ENCODE peak calls at places on chromosomes 5 and 9, in ten cellular contexts. I is neural crest cell, P is fibroblast of villous mesenchyme, B is AG09319, R is lower lobe of right lung, G is WERI-Rb-1, C is H9, W is fibroblast of mammary gland, Q is mesothelial cell of epicardium, M is body of pancreas. O is an unnamed sample.

GRCh38 chr5:172944741-172945140 is 14.5 kb upstream of the RPL26L1 start:
- DNase-seq in B (no peak), G (no peak), M (no peak), P (no peak), C (no peak), I (no peak), W (no peak), R (no peak), Q (no peak), O (no peak)

GRCh38 chr9:35705372-35705771 is 15.6 kb upstream of the TPM2 start:
- DNase-seq in G (no peak), M (no peak), R (no peak), I (no peak), C (no peak), Q (no peak), W (no peak), B (no peak), P (no peak), O (no peak)

GRCh38 chr5:24633705-24634325 is 11.0 kb downstream of the CDH10 start:
- DNase-seq in I (peak), P (peak), B (no peak), R (no peak), C (no peak), G (no peak), W (peak), Q (no peak), M (peak), O (no peak)

GRCh38 chr5:84764227-84764626 is 379.5 kb upstream of the EDIL3 start:
- DNase-seq in G (peak), Q (no peak), B (no peak), C (no peak), R (no peak), P (no peak), M (no peak), I (no peak), W (no peak), O (no peak)

GRCh38 chr9:85502815-85503643 is 238.7 kb downstream of the AGTPBP1 start:
- DNase-seq in M (no peak), R (no peak), I (no peak), P (no peak), W (no peak), Q (no peak), B (no peak), G (no peak), C (no peak), O (no peak)

GRCh38 chr5:24065786-24066185 is 558.4 kb downstream of the PRDM9 start:
- DNase-seq in Q (no peak), C (no peak), I (no peak), G (no peak), B (no peak), W (no peak), R (no peak), M (no peak), P (no peak), O (no peak)

GRCh38 chr5:41636605-41637004 is 126.2 kb upstream of the PLCXD3 start:
- DNase-seq in W (peak), B (no peak), P (peak), Q (no peak), C (peak), M (peak), G (peak), R (no peak), I (peak), O (peak)

GRCh38 chr9:136564379-136564988 is 18.6 kb upstream of the NOTCH1 start:
- DNase-seq in Q (no peak), M (peak), P (peak), C (no peak), R (peak), W (peak), G (no peak), B (no peak), I (no peak), O (no peak)

GRCh38 chr9:111897831-111898144 is 1.2 kb downstream of the UGCG start:
- DNase-seq in R (no peak), Q (no peak), C (no peak), B (no peak), M (no peak), P (peak), G (no peak), W (peak), I (no peak), O (no peak)

GRCh38 chr9:23342296-23342695 is 483.7 kb downstream of the ELAVL2 start:
- DNase-seq in W (peak), B (no peak), R (no peak), Q (no peak), I (no peak), C (no peak), M (peak), G (no peak), P (peak), O (no peak)

GRCh38 chr5:87147441-87147840 is 120.2 kb upstream of the RASA1 start:
- DNase-seq in G (no peak), I (no peak), W (no peak), P (peak), Q (no peak), R (no peak), C (no peak), B (no peak), M (no peak), O (no peak)

GRCh38 chr5:53434566-53434965 is 45.9 kb upstream of the FST start:
- DNase-seq in G (no peak), C (no peak), B (no peak), M (no peak), R (no peak), I (no peak), P (no peak), Q (no peak), W (no peak), O (no peak)

GRCh38 chr9:92723299-92723625 is 41.4 kb downstream of the BICD2 start:
- DNase-seq in M (no peak), Q (no peak), C (no peak), R (no peak), I (no peak), G (no peak), P (no peak), W (peak), B (peak), O (no peak)

GRCh38 chr5:118946138-118946537 is 42.2 kb downstream of the DTWD2 start:
- DNase-seq in G (no peak), M (no peak), B (no peak), W (no peak), Q (no peak), P (no peak), R (no peak), C (no peak), I (no peak), O (no peak)

GRCh38 chr5:135999396-136000139 is 29.2 kb upstream of the TGFBI start:
- DNase-seq in B (no peak), G (no peak), Q (no peak), M (peak), I (no peak), R (no peak), P (peak), W (peak), C (no peak), O (no peak)

GRCh38 chr5:144072518-144072927 is 97.9 kb downstream of the YIPF5 start:
- DNase-seq in M (no peak), I (no peak), P (no peak), B (peak), Q (no peak), G (no peak), W (peak), R (no peak), C (no peak), O (no peak)

GRCh38 chr5:111655169-111655924 is 101.6 kb downstream of the NREP start:
- DNase-seq in M (peak), C (no peak), Q (no peak), W (peak), B (no peak), P (peak), G (no peak), R (no peak), I (no peak), O (no peak)

GRCh38 chr5:145237843-145238242 is 597.3 kb downstream of the PRELID2 start:
- DNase-seq in R (no peak), B (no peak), M (peak), C (peak), W (peak), Q (no peak), P (peak), G (peak), I (peak), O (peak)

GRCh38 chr9:132011896-132012295 is 67.8 kb downstream of the MED27 start:
- DNase-seq in I (no peak), G (no peak), W (no peak), B (no peak), M (no peak), Q (no peak), P (no peak), R (no peak), C (no peak), O (no peak)

GRCh38 chr5:109725135-109725534 is 35.4 kb downstream of the MAN2A1 start:
- DNase-seq in Q (no peak), I (no peak), G (no peak), B (no peak), M (no peak), C (no peak), P (no peak), R (no peak), W (no peak), O (no peak)

GRCh38 chr9:131238402-131239021 is 37.8 kb downstream of the FAM78A start:
- DNase-seq in Q (no peak), P (peak), W (no peak), C (no peak), B (no peak), R (no peak), G (no peak), I (peak), M (no peak), O (peak)

GRCh38 chr5:132364319-132364718 is 5.2 kb upstream of the SLC22A5 start:
- DNase-seq in M (peak), W (peak), I (no peak), R (no peak), P (peak), C (no peak), G (no peak), B (peak), Q (no peak), O (no peak)

GRCh38 chr5:143826909-143827514 is 15.1 kb downstream of the HMHB1 start:
- DNase-seq in G (no peak), W (no peak), Q (no peak), I (no peak), B (peak), P (no peak), M (no peak), R (no peak), C (no peak), O (no peak)

GRCh38 chr9:16419124-16419523 is 451.3 kb downstream of the BNC2 start:
- DNase-seq in C (no peak), M (no peak), I (no peak), B (no peak), G (no peak), R (no peak), Q (no peak), P (no peak), W (no peak), O (no peak)

GRCh38 chr9:33044677-33045282 is 19.7 kb downstream of the DNAJA1 start:
- DNase-seq in G (peak), P (peak), Q (no peak), B (no peak), R (no peak), C (peak), W (peak), I (no peak), M (peak), O (peak)

GRCh38 chr9:105421154-105421553 is 26.7 kb upstream of the FSD1L start:
- DNase-seq in C (no peak), Q (no peak), M (no peak), P (no peak), R (no peak), W (no peak), G (no peak), I (no peak), B (no peak), O (no peak)

GRCh38 chr5:106780355-106780754 is 890.4 kb downstream of the EFNA5 start:
- DNase-seq in B (no peak), P (no peak), Q (no peak), M (no peak), C (no peak), I (no peak), W (no peak), G (no peak), R (no peak), O (no peak)

GRCh38 chr9:72305102-72305546 is 59.9 kb downstream of the ZFAND5 start:
- DNase-seq in W (peak), B (no peak), M (peak), R (peak), G (no peak), P (peak), C (peak), I (no peak), Q (peak), O (no peak)

GRCh38 chr9:107286057-107286456 is 3.0 kb downstream of the RAD23B start:
- DNase-seq in R (no peak), G (no peak), P (peak), C (no peak), B (no peak), W (peak), M (peak), I (no peak), Q (no peak), O (no peak)

GRCh38 chr5:175590471-175590881 is 67.4 kb upstream of the HRH2 start:
- DNase-seq in P (peak), C (no peak), Q (no peak), B (no peak), M (peak), W (peak), I (no peak), G (no peak), R (no peak), O (no peak)

GRCh38 chr5:35319231-35320002 is 89.1 kb upstream of the PRLR start:
- DNase-seq in W (peak), G (no peak), I (no peak), M (peak), P (peak), R (peak), C (no peak), Q (no peak), B (no peak), O (no peak)

GRCh38 chr5:177387405-177387804 is 3.2 kb downstream of the SLC34A1 start:
- DNase-seq in R (no peak), Q (no peak), I (no peak), W (no peak), P (no peak), G (no peak), M (no peak), B (no peak), C (no peak), O (no peak)

GRCh38 chr5:28807230-28807629 is 1768.8 kb upstream of the CDH9 start:
- DNase-seq in P (peak), W (no peak), B (no peak), R (no peak), C (no peak), G (no peak), I (no peak), Q (no peak), M (no peak), O (no peak)

GRCh38 chr9:33686942-33687341 is 108.4 kb upstream of the PRSS3 start:
- DNase-seq in W (no peak), C (no peak), Q (no peak), I (no peak), G (no peak), R (no peak), M (no peak), P (no peak), B (no peak), O (no peak)

GRCh38 chr5:173717959-173718358 is 101.5 kb upstream of the BOD1 start:
- DNase-seq in M (no peak), W (no peak), R (no peak), C (no peak), G (no peak), P (no peak), I (no peak), B (no peak), Q (no peak), O (no peak)

GRCh38 chr5:172642511-172642910 is 1.4 kb downstream of the NEURL1B start:
- DNase-seq in G (no peak), C (no peak), B (no peak), M (no peak), P (peak), R (no peak), W (no peak), I (no peak), Q (no peak), O (no peak)

GRCh38 chr5:143506881-143507552 is 103.5 kb upstream of the NR3C1 start:
- DNase-seq in C (no peak), R (no peak), Q (no peak), G (no peak), P (peak), B (peak), W (peak), M (peak), I (no peak), O (no peak)

GRCh38 chr9:121694582-121694981 is 43.1 kb downstream of the DAB2IP start:
- DNase-seq in W (no peak), G (no peak), I (no peak), B (no peak), C (no peak), Q (no peak), P (no peak), M (no peak), R (no peak), O (no peak)

GRCh38 chr9:108217601-108218190 is 638.1 kb downstream of the ACTL7B start:
- DNase-seq in W (peak), R (no peak), B (no peak), G (no peak), Q (no peak), M (no peak), C (no peak), P (peak), I (no peak), O (no peak)

GRCh38 chr5:103425686-103426454 is 136.7 kb downstream of the NUDT12 start:
- DNase-seq in R (no peak), W (no peak), C (no peak), G (no peak), Q (no peak), P (peak), M (no peak), I (no peak), B (no peak), O (no peak)

GRCh38 chr5:103428923-103429322 is 133.7 kb downstream of the NUDT12 start:
- DNase-seq in G (no peak), B (no peak), C (no peak), P (no peak), W (no peak), I (no peak), R (no peak), M (no peak), Q (no peak), O (no peak)

GRCh38 chr5:103424453-103425205 is 138.0 kb downstream of the NUDT12 start:
- DNase-seq in P (peak), Q (no peak), C (no peak), B (no peak), W (peak), G (no peak), R (no peak), I (no peak), M (no peak), O (no peak)

GRCh38 chr5:103427326-103427725 is 135.3 kb downstream of the NUDT12 start:
- DNase-seq in Q (no peak), W (no peak), C (no peak), G (no peak), M (no peak), B (no peak), I (no peak), R (no peak), P (no peak), O (no peak)

GRCh38 chr5:103428411-103428871 is 134.1 kb downstream of the NUDT12 start:
- DNase-seq in C (no peak), Q (no peak), W (no peak), M (peak), R (no peak), G (no peak), B (no peak), I (no peak), P (no peak), O (no peak)
- TF ChIP-seq CTCF in C (no peak), Q (no peak), W (no peak), M (no peak), R (no peak), G (no peak), B (no peak), I (no peak), P (no peak), O (no peak)

GRCh38 chr9:114505187-114506081 is at the start of gene WHRN:
- DNase-seq in Q (peak), C (peak), P (peak), G (peak), W (peak), I (peak), B (peak), M (peak), R (peak), O (peak)

GRCh38 chr9:114503009-114503408 is 2.3 kb downstream of the WHRN start:
- DNase-seq in P (no peak), C (no peak), R (no peak), G (no peak), Q (no peak), I (no peak), W (no peak), B (no peak), M (peak), O (no peak)

GRCh38 chr9:114506082-114506390 is 763 bp upstream of the WHRN start:
- DNase-seq in B (no peak), W (no peak), M (no peak), C (no peak), I (no peak), R (no peak), G (no peak), P (no peak), Q (no peak), O (no peak)

GRCh38 chr9:114503522-114504340 is 1.5 kb downstream of the WHRN start:
- DNase-seq in B (no peak), R (no peak), I (no peak), M (no peak), P (no peak), W (no peak), G (no peak), C (no peak), Q (no peak), O (no peak)

DNA sequence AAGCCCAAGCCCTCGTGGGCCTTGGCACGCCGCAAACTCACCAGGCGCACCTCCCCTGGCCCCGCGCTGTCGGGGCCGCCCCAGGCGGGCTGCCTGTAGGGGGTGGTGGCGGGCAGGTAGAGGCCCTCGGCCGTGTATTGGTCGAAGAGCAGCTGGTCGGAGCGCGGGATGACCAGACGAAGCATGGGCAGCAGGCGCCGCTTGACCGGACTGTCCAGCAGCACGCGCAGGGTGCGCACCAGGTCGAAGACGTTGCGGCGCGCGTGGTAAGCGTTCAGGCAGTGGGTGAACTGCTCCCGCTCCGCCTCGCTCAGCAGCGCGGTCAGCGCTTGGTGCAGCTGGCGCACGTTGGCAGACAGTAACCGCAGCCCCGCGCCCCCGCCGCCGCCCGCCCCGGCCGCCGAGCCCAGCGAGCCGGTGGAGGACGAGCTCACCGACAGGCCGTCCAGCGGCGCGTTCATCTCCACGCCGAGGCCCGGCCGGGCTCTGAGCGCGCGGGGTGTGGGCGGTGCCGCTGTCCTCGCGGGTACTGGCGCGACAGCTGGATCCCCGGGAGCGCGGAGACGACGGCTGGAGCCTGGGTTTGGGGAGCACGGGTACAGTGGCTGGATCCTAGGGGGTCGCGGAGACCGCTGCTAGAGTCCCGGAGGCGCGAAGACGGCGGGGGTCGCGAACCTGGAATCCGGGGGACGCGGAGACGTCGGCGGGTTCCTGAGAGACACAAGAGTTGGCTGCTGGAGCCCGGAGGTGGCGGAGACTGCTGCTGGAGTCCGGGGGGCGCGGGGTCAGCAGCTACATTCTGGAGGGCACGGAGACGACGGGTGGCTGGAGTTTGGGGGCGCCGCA is 709 bp downstream of the WHRN start:
- DNase-seq in G (peak), M (peak), I (peak), C (peak), W (peak), R (peak), P (peak), B (no peak), Q (peak), O (peak)
- TF ChIP-seq CTCF in G (peak), M (peak), I (peak), C (peak), W (no peak), R (peak), P (peak), B (peak), Q (peak), O (peak)

GRCh38 chr9:90726215-90726614 is 75.4 kb upstream of the SYK start:
- DNase-seq in W (no peak), G (peak), B (no peak), C (peak), R (no peak), P (no peak), M (no peak), I (no peak), Q (no peak), O (no peak)
- TF ChIP-seq CTCF in W (no peak), G (peak), B (no peak), C (peak), R (no peak), P (no peak), M (no peak), I (peak), Q (peak), O (peak)

DNA sequence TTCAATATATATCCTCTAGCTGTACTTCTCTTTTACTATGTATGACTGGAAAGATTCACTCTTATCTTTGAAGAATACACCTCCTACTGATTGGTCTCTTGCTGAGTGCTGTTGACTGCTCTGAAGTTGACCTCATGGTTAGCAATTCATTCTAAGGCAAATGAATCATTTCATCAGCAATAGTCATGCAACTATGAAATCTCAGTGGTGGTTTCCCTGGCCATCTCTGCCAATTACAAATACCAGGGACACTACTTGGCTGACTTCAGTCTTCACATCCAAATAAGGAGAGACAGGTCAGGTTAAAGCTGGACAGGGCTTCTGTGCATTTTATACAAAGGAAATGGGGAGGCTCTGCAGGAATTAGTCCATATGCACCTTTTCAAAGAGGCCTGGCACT is 333.5 kb upstream of the ACTBL2 start:
- DNase-seq in P (peak), R (no peak), Q (no peak), C (peak), M (no peak), I (no peak), G (no peak), W (peak), B (peak), O (no peak)
- TF ChIP-seq CTCF in P (no peak), R (no peak), Q (no peak), C (no peak), M (no peak), I (no peak), G (no peak), W (no peak), B (no peak), O (no peak)

GRCh38 chr5:67493676-67494075 is 297.1 kb upstream of the CD180 start:
- DNase-seq in Q (no peak), R (no peak), B (no peak), I (no peak), P (peak), C (peak), M (peak), G (peak), W (peak), O (peak)
- TF ChIP-seq CTCF in Q (no peak), R (peak), B (peak), I (peak), P (no peak), C (peak), M (peak), G (peak), W (peak), O (no peak)